ENCODE peak calls at places on chromosomes 13 and 19, in eight cellular contexts. One of them, this sample, is unnamed.

GRCh38 chr13:51783432-51784094 is 20.4 kb downstream of the DHRS12 start:
- DNase-seq in stimulated activated CD4-positive, alpha-beta T cell treated with anti-CD3 and anti-CD28 coated beads, Interleukin-1b, Interleukin-23, amount 100 ng/mL, for 4 hours: no peak
- DNase-seq in AG04449: no peak
- DNase-seq in NCI-H1105: no peak
- DNase-seq in activated CD4-positive, alpha-beta memory T cell treated with anti-CD3 and anti-CD28 coated beads, Interleukin-2, amount 10 ng/mL, durations not matched to agents 7 days and 5 days: no peak
- DNase-seq in memory B cell: no peak
- DNase-seq in NCI-H2029: no peak
- DNase-seq in GM20000: no peak
- DNase-seq in this sample: no peak

GRCh38 chr13:109281823-109282239 is 504.6 kb downstream of the IRS2 start:
- DNase-seq in AG04449: no peak
- DNase-seq in GM20000: no peak
- DNase-seq in stimulated activated CD4-positive, alpha-beta T cell treated with anti-CD3 and anti-CD28 coated beads, Interleukin-1b, Interleukin-23, amount 100 ng/mL, for 4 hours: no peak
- DNase-seq in memory B cell: no peak
- DNase-seq in activated CD4-positive, alpha-beta memory T cell treated with anti-CD3 and anti-CD28 coated beads, Interleukin-2, amount 10 ng/mL, durations not matched to agents 7 days and 5 days: no peak
- DNase-seq in NCI-H1105: no peak
- DNase-seq in NCI-H2029: no peak
- DNase-seq in this sample: no peak

GRCh38 chr19:17473041-17473440 is 2.7 kb downstream of the SLC27A1 start:
- DNase-seq in activated CD4-positive, alpha-beta memory T cell treated with anti-CD3 and anti-CD28 coated beads, Interleukin-2, amount 10 ng/mL, durations not matched to agents 7 days and 5 days: peak
- DNase-seq in NCI-H1105: no peak
- DNase-seq in NCI-H2029: no peak
- DNase-seq in AG04449: peak
- DNase-seq in GM20000: no peak
- DNase-seq in memory B cell: no peak
- DNase-seq in stimulated activated CD4-positive, alpha-beta T cell treated with anti-CD3 and anti-CD28 coated beads, Interleukin-1b, Interleukin-23, amount 100 ng/mL, for 4 hours: no peak
- DNase-seq in this sample: no peak

GRCh38 chr13:23467048-23467931 is 33.8 kb upstream of the SACS start:
- DNase-seq in AG04449: no peak
- DNase-seq in NCI-H2029: no peak
- DNase-seq in stimulated activated CD4-positive, alpha-beta T cell treated with anti-CD3 and anti-CD28 coated beads, Interleukin-1b, Interleukin-23, amount 100 ng/mL, for 4 hours: no peak
- DNase-seq in GM20000: no peak
- DNase-seq in activated CD4-positive, alpha-beta memory T cell treated with anti-CD3 and anti-CD28 coated beads, Interleukin-2, amount 10 ng/mL, durations not matched to agents 7 days and 5 days: no peak
- DNase-seq in NCI-H1105: no peak
- DNase-seq in memory B cell: no peak
- DNase-seq in this sample: no peak

GRCh38 chr13:99982741-99983400 is 1.3 kb downstream of the ZIC2 start:
- DNase-seq in stimulated activated CD4-positive, alpha-beta T cell treated with anti-CD3 and anti-CD28 coated beads, Interleukin-1b, Interleukin-23, amount 100 ng/mL, for 4 hours: no peak
- DNase-seq in AG04449: no peak
- DNase-seq in GM20000: no peak
- DNase-seq in NCI-H2029: no peak
- DNase-seq in memory B cell: no peak
- DNase-seq in activated CD4-positive, alpha-beta memory T cell treated with anti-CD3 and anti-CD28 coated beads, Interleukin-2, amount 10 ng/mL, durations not matched to agents 7 days and 5 days: no peak
- DNase-seq in NCI-H1105: no peak
- DNase-seq in this sample: peak

GRCh38 chr19:1408300-1409203 is 1.2 kb downstream of the DAZAP1 start:
- DNase-seq in GM20000: peak
- DNase-seq in memory B cell: peak
- DNase-seq in AG04449: no peak
- DNase-seq in activated CD4-positive, alpha-beta memory T cell treated with anti-CD3 and anti-CD28 coated beads, Interleukin-2, amount 10 ng/mL, durations not matched to agents 7 days and 5 days: peak
- DNase-seq in NCI-H2029: peak
- DNase-seq in NCI-H1105: no peak
- DNase-seq in stimulated activated CD4-positive, alpha-beta T cell treated with anti-CD3 and anti-CD28 coated beads, Interleukin-1b, Interleukin-23, amount 100 ng/mL, for 4 hours: peak
- DNase-seq in this sample: peak

GRCh38 chr13:34265016-34265692 is 447.2 kb downstream of the RFC3 start:
- DNase-seq in memory B cell: no peak
- DNase-seq in NCI-H2029: no peak
- DNase-seq in stimulated activated CD4-positive, alpha-beta T cell treated with anti-CD3 and anti-CD28 coated beads, Interleukin-1b, Interleukin-23, amount 100 ng/mL, for 4 hours: no peak
- DNase-seq in GM20000: no peak
- DNase-seq in NCI-H1105: no peak
- DNase-seq in AG04449: no peak
- DNase-seq in activated CD4-positive, alpha-beta memory T cell treated with anti-CD3 and anti-CD28 coated beads, Interleukin-2, amount 10 ng/mL, durations not matched to agents 7 days and 5 days: no peak
- DNase-seq in this sample: no peak

GRCh38 chr19:45045671-45046353 is 7.0 kb downstream of the CLASRP start:
- DNase-seq in memory B cell: no peak
- DNase-seq in activated CD4-positive, alpha-beta memory T cell treated with anti-CD3 and anti-CD28 coated beads, Interleukin-2, amount 10 ng/mL, durations not matched to agents 7 days and 5 days: no peak
- DNase-seq in NCI-H1105: no peak
- DNase-seq in GM20000: no peak
- DNase-seq in AG04449: no peak
- DNase-seq in NCI-H2029: peak
- DNase-seq in stimulated activated CD4-positive, alpha-beta T cell treated with anti-CD3 and anti-CD28 coated beads, Interleukin-1b, Interleukin-23, amount 100 ng/mL, for 4 hours: no peak
- DNase-seq in this sample: no peak

GRCh38 chr13:59890064-59890463 is 273.7 kb downstream of the DIAPH3 start:
- DNase-seq in GM20000: no peak
- DNase-seq in NCI-H2029: no peak
- DNase-seq in activated CD4-positive, alpha-beta memory T cell treated with anti-CD3 and anti-CD28 coated beads, Interleukin-2, amount 10 ng/mL, durations not matched to agents 7 days and 5 days: no peak
- DNase-seq in stimulated activated CD4-positive, alpha-beta T cell treated with anti-CD3 and anti-CD28 coated beads, Interleukin-1b, Interleukin-23, amount 100 ng/mL, for 4 hours: no peak
- DNase-seq in NCI-H1105: no peak
- DNase-seq in memory B cell: no peak
- DNase-seq in AG04449: no peak
- DNase-seq in this sample: no peak

GRCh38 chr13:111904701-111905608 is 162.0 kb upstream of the SOX1 start:
- DNase-seq in stimulated activated CD4-positive, alpha-beta T cell treated with anti-CD3 and anti-CD28 coated beads, Interleukin-1b, Interleukin-23, amount 100 ng/mL, for 4 hours: no peak
- DNase-seq in activated CD4-positive, alpha-beta memory T cell treated with anti-CD3 and anti-CD28 coated beads, Interleukin-2, amount 10 ng/mL, durations not matched to agents 7 days and 5 days: no peak
- DNase-seq in NCI-H2029: no peak
- DNase-seq in AG04449: no peak
- DNase-seq in NCI-H1105: no peak
- DNase-seq in memory B cell: no peak
- DNase-seq in GM20000: no peak
- DNase-seq in this sample: no peak

GRCh38 chr19:15644816-15645215 is 4.1 kb downstream of the CYP4F3 start:
- DNase-seq in stimulated activated CD4-positive, alpha-beta T cell treated with anti-CD3 and anti-CD28 coated beads, Interleukin-1b, Interleukin-23, amount 100 ng/mL, for 4 hours: no peak
- DNase-seq in memory B cell: no peak
- DNase-seq in GM20000: no peak
- DNase-seq in activated CD4-positive, alpha-beta memory T cell treated with anti-CD3 and anti-CD28 coated beads, Interleukin-2, amount 10 ng/mL, durations not matched to agents 7 days and 5 days: no peak
- DNase-seq in AG04449: no peak
- DNase-seq in NCI-H1105: no peak
- DNase-seq in NCI-H2029: no peak
- DNase-seq in this sample: no peak